ENCODE peak calls at places on chromosomes 4 and X, in five cellular contexts. C is epithelial cell of esophagus; M is A549; Q is nephron progenitor cell; W is activated T-helper 1 cell treated with anti-CD3 and anti-CD28 coated beads, Interleukin-2, amount 50 U/mL, for 16 hours. R is an unnamed sample.

GRCh38 chr4:123568936-123569335 is 172.3 kb downstream of the SPRY1 start:
- DNase-seq in W (no peak), Q (no peak), M (no peak), C (no peak), R (no peak)

GRCh38 chr4:39305902-39306677 is 60.1 kb downstream of the RFC1 start:
- DNase-seq in Q (no peak), C (peak), M (no peak), W (no peak), R (no peak)

GRCh38 chrX:112197845-112198244 is 115.3 kb upstream of the TRPC5 start:
- DNase-seq in C (no peak), M (no peak), Q (no peak), W (no peak), R (no peak)

GRCh38 chrX:40171513-40172168 is 73.9 kb upstream of the BCOR start:
- DNase-seq in W (no peak), C (peak), M (no peak), Q (peak), R (no peak)

GRCh38 chrX:68685722-68686683 is 38.5 kb downstream of the STARD8 start:
- DNase-seq in Q (peak), W (no peak), C (peak), M (peak), R (no peak)

GRCh38 chr4:134865675-134866074 is 664.1 kb upstream of the PABPC4L start:
- DNase-seq in W (no peak), M (no peak), C (no peak), Q (no peak), R (no peak)

GRCh38 chr4:1693131-1693896 is 9.2 kb upstream of the FAM53A start:
- DNase-seq in C (peak), W (peak), M (peak), Q (peak), R (peak)

GRCh38 chrX:154728791-154729190 is 22.1 kb downstream of the GAB3 start:
- DNase-seq in M (no peak), Q (no peak), C (no peak), W (no peak), R (no peak)

GRCh38 chr4:60619531-60620305 is 580.4 kb upstream of the ADGRL3 start:
- DNase-seq in M (no peak), C (no peak), W (no peak), Q (no peak), R (no peak)

GRCh38 chr4:38614198-38614597 is 49.8 kb upstream of the KLF3 start:
- DNase-seq in Q (no peak), C (no peak), M (no peak), W (no peak), R (no peak)

GRCh38 chrX:54415534-54416350 is 24.5 kb upstream of the TSR2 start:
- DNase-seq in C (no peak), Q (peak), W (no peak), M (no peak), R (no peak)

GRCh38 chrX:3713225-3713936 is at the start of gene PRKX:
- DNase-seq in C (peak), W (peak), M (peak), Q (peak), R (no peak)

GRCh38 chr4:183349673-183350072 is 27.4 kb upstream of the CLDN24 start:
- DNase-seq in C (peak), W (no peak), M (no peak), Q (no peak), R (peak)

GRCh38 chr4:40321671-40322131 is 13.4 kb upstream of the CHRNA9 start:
- DNase-seq in W (no peak), C (peak), Q (no peak), M (no peak), R (peak)

GRCh38 chr4:122309988-122310626 is 68.7 kb upstream of the ADAD1 start:
- DNase-seq in C (peak), Q (no peak), W (no peak), M (peak), R (peak)

GRCh38 chr4:52842788-52843187 is 19.3 kb upstream of the RASL11B start:
- DNase-seq in Q (no peak), C (no peak), W (no peak), M (no peak), R (no peak)

GRCh38 chr4:186660403-186660802 is 63.3 kb downstream of the FAT1 start:
- DNase-seq in M (no peak), W (no peak), C (no peak), Q (no peak), R (no peak)

GRCh38 chr4:138110815-138111214 is 131.3 kb downstream of the SLC7A11 start:
- DNase-seq in C (peak), M (no peak), Q (no peak), W (no peak), R (peak)

GRCh38 chr4:111984169-111984873 is 160.9 kb upstream of the FAM241A start:
- DNase-seq in W (no peak), M (no peak), C (no peak), Q (no peak), R (no peak)

GRCh38 chr4:8267077-8267476 is 2.5 kb upstream of the HTRA3 start:
- DNase-seq in Q (peak), C (peak), W (no peak), M (peak), R (peak)

GRCh38 chr4:67087897-67088296 is 457.4 kb downstream of the CENPC start:
- DNase-seq in W (no peak), M (no peak), C (peak), Q (peak), R (peak)

GRCh38 chrX:18101087-18101486 is 119.6 kb downstream of the BEND2 start:
- DNase-seq in C (no peak), W (no peak), M (no peak), Q (no peak), R (no peak)

GRCh38 chrX:115344885-115345653 is 55.6 kb downstream of the LUZP4 start:
- DNase-seq in C (peak), W (no peak), Q (peak), M (peak), R (peak)

GRCh38 chr4:109827672-109828071 is at the start of gene RRH:
- DNase-seq in M (no peak), W (no peak), C (no peak), Q (no peak), R (no peak)

GRCh38 chr4:104494822-104495559 is at the start of gene CXXC4:
- DNase-seq in M (peak), Q (peak), C (peak), W (no peak), R (peak)

GRCh38 chrX:153723351-153724251 is 586 bp downstream of the BCAP31 start:
- DNase-seq in C (peak), M (peak), W (no peak), Q (peak), R (peak)

GRCh38 chr4:144518181-144518895 is 127.6 kb upstream of the HHIP start:
- DNase-seq in Q (no peak), M (no peak), C (no peak), W (no peak), R (no peak)

GRCh38 chr4:74158561-74159396 is 861 bp downstream of the MTHFD2L start:
- DNase-seq in C (peak), W (no peak), Q (no peak), M (no peak), R (peak)

GRCh38 chr4:25253072-25253447 is 19.2 kb downstream of the PI4K2B start:
- DNase-seq in C (peak), W (no peak), M (no peak), Q (no peak), R (peak)

GRCh38 chr4:171035909-171036308 is 777.3 kb upstream of the GALNTL6 start:
- DNase-seq in W (no peak), C (no peak), Q (no peak), M (no peak), R (no peak)